ENCODE peak calls at places on chromosomes 16 and 17, in six cellular contexts. Y is HCT116, X is T47D, P is HepG2, D is GM12878, Z is H1. N is an unnamed sample.

GRCh38 chr17:50346313-50347086 is 574 bp downstream of the XYLT2 start:
- DNase-seq in Y (no peak), X (peak), P (no peak), D (no peak), Z (peak), N (peak)

GRCh38 chr16:56087636-56088035 is 103.7 kb upstream of the GNAO1 start:
- DNase-seq in Y (no peak), X (no peak), P (no peak), D (no peak), Z (no peak), N (no peak)

GRCh38 chr16:49856741-49857330 is 924 bp upstream of the ZNF423 start:
- DNase-seq in Y (peak), X (peak), P (peak), D (no peak), Z (peak), N (peak)

GRCh38 chr17:76704799-76705198 is 6.0 kb downstream of the MXRA7 start:
- DNase-seq in Y (no peak), X (no peak), P (no peak), D (no peak), Z (no peak), N (no peak)

GRCh38 chr16:84735846-84736586 is 36.2 kb downstream of the USP10 start:
- DNase-seq in Y (no peak), X (no peak), P (peak), D (no peak), Z (no peak), N (no peak)

GRCh38 chr17:27778193-27778592 is 22.1 kb downstream of the NOS2 start:
- DNase-seq in Y (no peak), X (no peak), P (no peak), D (no peak), Z (no peak), N (peak)

GRCh38 chr17:52673791-52674190 is 515.3 kb upstream of the CA10 start:
- DNase-seq in Y (no peak), X (no peak), P (no peak), D (no peak), Z (no peak), N (no peak)

GRCh38 chr17:859461-860195 is 77.5 kb downstream of the MRM3 start:
- DNase-seq in Y (no peak), X (no peak), P (no peak), D (no peak), Z (no peak), N (no peak)

GRCh38 chr16:50332599-50332998 is 36.2 kb downstream of the BRD7 start:
- DNase-seq in Y (no peak), X (no peak), P (no peak), D (no peak), Z (no peak), N (no peak)

DNA sequence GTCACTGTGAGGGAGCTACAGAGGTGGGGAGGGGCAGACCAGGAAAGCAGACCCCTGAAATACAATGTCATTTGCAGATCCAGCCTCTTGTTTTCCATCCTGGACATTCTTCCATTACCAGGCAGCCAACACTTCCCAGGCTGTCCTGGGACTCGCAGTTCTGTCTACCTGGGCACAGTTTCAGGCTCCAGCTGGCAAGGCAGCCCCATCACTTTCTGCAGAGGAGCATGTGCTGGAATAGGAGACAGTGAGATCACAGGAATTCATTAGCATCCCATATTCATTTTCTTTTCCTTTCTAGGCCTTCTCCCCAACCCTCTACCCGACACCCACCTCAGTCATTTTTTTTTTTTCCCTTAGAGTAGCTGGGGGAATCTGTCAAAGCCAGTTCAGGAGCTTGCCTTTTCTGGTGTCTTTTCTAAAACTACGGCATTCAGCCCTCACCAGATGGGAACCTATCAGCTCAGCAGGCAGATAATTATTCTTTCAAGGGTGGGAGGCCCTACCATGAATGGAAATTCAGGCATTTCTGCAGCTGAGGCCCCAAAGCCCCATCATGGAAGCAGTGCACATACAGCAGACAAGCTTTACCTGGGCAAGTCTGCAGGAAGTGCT is 42.4 kb upstream of the FBXO47 start:
- DNase-seq in Y (no peak), X (no peak), P (no peak), D (no peak), Z (no peak), N (no peak)
- TF ChIP-seq JUND in Y (no peak), X (no peak), P (no peak), D (no peak), Z (no peak), N (no peak)

GRCh38 chr17:42132941-42133340 is 10.3 kb downstream of the HSPB9 start:
- DNase-seq in Y (no peak), X (no peak), P (no peak), D (no peak), Z (no peak), N (no peak)
- TF ChIP-seq JUND in Y (no peak), X (no peak), P (no peak), D (no peak), Z (no peak), N (no peak)

GRCh38 chr16:63331111-63331510 is 1294.9 kb upstream of the CDH8 start:
- DNase-seq in Y (no peak), X (no peak), P (no peak), D (no peak), Z (no peak), N (no peak)

GRCh38 chr16:63323055-63323454 is 1286.8 kb upstream of the CDH8 start:
- DNase-seq in Y (no peak), X (no peak), P (no peak), D (no peak), Z (no peak), N (no peak)

GRCh38 chr16:63324306-63324705 is 1288.1 kb upstream of the CDH8 start:
- DNase-seq in Y (no peak), X (no peak), P (no peak), D (no peak), Z (no peak), N (no peak)

GRCh38 chr16:63323722-63324121 is 1287.5 kb upstream of the CDH8 start:
- DNase-seq in Y (no peak), X (no peak), P (no peak), D (no peak), Z (no peak), N (no peak)

GRCh38 chr16:63326736-63327339 is 1290.6 kb upstream of the CDH8 start:
- DNase-seq in Y (no peak), X (no peak), P (no peak), D (no peak), Z (no peak), N (no peak)
- TF ChIP-seq JUND in Y (no peak), X (no peak), P (no peak), D (no peak), Z (no peak), N (no peak)

GRCh38 chr16:380837-381787 is 666 bp downstream of the PGAP6 start:
- DNase-seq in Y (no peak), X (no peak), P (no peak), D (no peak), Z (peak), N (peak)
- TF ChIP-seq JUND in Y (no peak), X (no peak), P (no peak), D (no peak), Z (no peak), N (no peak)

GRCh38 chr16:30728904-30729672 is 19.1 kb upstream of the PHKG2 start:
- DNase-seq in Y (no peak), X (no peak), P (no peak), D (no peak), Z (no peak), N (no peak)
- TF ChIP-seq JUND in Y (no peak), X (no peak), P (no peak), D (no peak), Z (no peak), N (no peak)

DNA sequence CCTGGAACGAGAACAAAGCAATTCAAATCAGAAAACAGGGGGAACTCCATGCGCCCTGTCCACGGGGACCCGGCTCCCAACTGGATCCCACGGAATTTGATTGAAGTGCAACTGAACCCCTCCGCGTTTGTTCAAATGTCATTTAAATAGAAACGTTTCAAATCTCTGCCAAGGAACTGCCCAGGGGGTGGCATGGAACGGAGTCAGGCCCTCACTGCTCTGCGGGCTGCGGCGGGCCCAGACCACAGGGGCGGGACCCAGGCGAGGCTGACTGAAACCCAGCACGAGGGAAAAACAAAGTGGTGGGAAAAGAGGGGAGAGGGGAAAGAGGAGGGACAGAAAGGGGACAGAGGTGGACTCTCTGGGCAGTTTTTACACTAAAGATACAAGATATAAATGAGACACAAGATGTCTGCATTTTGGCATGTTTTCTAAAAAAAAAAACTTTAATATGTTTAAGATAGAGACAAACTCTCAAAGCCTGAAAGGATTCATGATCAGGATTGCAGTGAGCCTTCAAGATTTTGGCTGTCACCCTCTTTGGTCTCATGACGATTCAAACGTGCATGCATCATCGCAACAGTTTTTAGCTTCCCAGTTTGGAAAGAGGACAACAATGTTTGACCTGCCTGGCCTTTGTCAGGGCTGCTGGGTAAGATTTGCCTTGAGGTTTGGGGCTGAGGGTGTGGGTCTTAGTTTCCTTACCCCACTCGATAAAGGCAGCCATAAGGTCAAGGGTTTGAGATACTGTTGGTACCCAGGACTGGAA is 133.9 kb downstream of the RGS9 start:
- DNase-seq in Y (no peak), X (no peak), P (no peak), D (no peak), Z (no peak), N (no peak)
- TF ChIP-seq JUND in Y (no peak), X (no peak), P (no peak), D (no peak), Z (no peak), N (no peak)

GRCh38 chr17:58156839-58157803 is 8.9 kb downstream of the OR4D1 start:
- DNase-seq in Y (no peak), X (no peak), P (no peak), D (no peak), Z (peak), N (peak)

GRCh38 chr17:58147930-58148434 is at the start of gene OR4D1:
- DNase-seq in Y (no peak), X (no peak), P (no peak), D (no peak), Z (no peak), N (no peak)

GRCh38 chr17:58148609-58149008 is 425 bp downstream of the OR4D1 start:
- DNase-seq in Y (no peak), X (no peak), P (no peak), D (no peak), Z (no peak), N (no peak)

GRCh38 chr17:58158181-58158580 is 8.6 kb upstream of the OR4D2 start:
- DNase-seq in Y (no peak), X (no peak), P (no peak), D (no peak), Z (no peak), N (no peak)

GRCh38 chr17:58153046-58153445 is 4.9 kb downstream of the OR4D1 start:
- DNase-seq in Y (no peak), X (no peak), P (no peak), D (no peak), Z (no peak), N (no peak)
- TF ChIP-seq JUND in Y (no peak), X (no peak), P (no peak), D (no peak), Z (no peak), N (no peak)

GRCh38 chr16:27867122-27868110 is 196.1 kb downstream of the GSG1L start:
- DNase-seq in Y (peak), X (peak), P (peak), D (no peak), Z (peak), N (peak)
- TF ChIP-seq JUND in Y (no peak), X (no peak), P (no peak), D (no peak), Z (no peak), N (peak)

GRCh38 chr16:12871784-12872183 is 29.6 kb upstream of the SHISA9 start:
- DNase-seq in Y (no peak), X (no peak), P (no peak), D (no peak), Z (no peak), N (no peak)

GRCh38 chr16:12876778-12877177 is 24.6 kb upstream of the SHISA9 start:
- DNase-seq in Y (no peak), X (no peak), P (no peak), D (no peak), Z (no peak), N (no peak)

GRCh38 chr16:12869681-12870427 is 31.5 kb upstream of the SHISA9 start:
- DNase-seq in Y (no peak), X (no peak), P (no peak), D (no peak), Z (no peak), N (no peak)

GRCh38 chr16:12878973-12879372 is 22.4 kb upstream of the SHISA9 start:
- DNase-seq in Y (no peak), X (no peak), P (no peak), D (no peak), Z (no peak), N (no peak)

GRCh38 chr16:12874135-12874534 is 27.3 kb upstream of the SHISA9 start:
- DNase-seq in Y (no peak), X (no peak), P (no peak), D (no peak), Z (no peak), N (no peak)
- TF ChIP-seq JUND in Y (no peak), X (no peak), P (no peak), D (no peak), Z (no peak), N (no peak)

GRCh38 chr17:2174471-2175293 is 119.8 kb downstream of the HIC1 start:
- DNase-seq in Y (no peak), X (no peak), P (peak), D (no peak), Z (no peak), N (no peak)
- TF ChIP-seq JUND in Y (no peak), X (no peak), P (no peak), D (no peak), Z (no peak), N (no peak)

N was measured in K562.